ENCODE peak calls at places on chromosomes 13 and 19, in six cellular contexts. N is uterus, V is retinal pigment epithelial cell, O is ovary, P is GM20000, M is AG09319. X is an unnamed sample.

GRCh38 chr13:27022571-27023311 is 148.9 kb downstream of the USP12 start:
- DNase-seq in N (no peak), O (no peak), P (no peak), M (peak), V (no peak), X (no peak)

GRCh38 chr19:13097331-13098258 is 5.1 kb downstream of the LYL1 start:
- DNase-seq in M (no peak), P (no peak), O (peak), V (no peak), N (peak), X (no peak)

GRCh38 chr19:46372901-46373572 is 26.1 kb downstream of the PPP5C start:
- DNase-seq in O (no peak), V (no peak), M (no peak), P (no peak), N (no peak), X (peak)

GRCh38 chr19:18059297-18059696 is 27.4 kb downstream of the IL12RB1 start:
- DNase-seq in N (no peak), M (no peak), P (no peak), O (no peak), V (no peak), X (no peak)

GRCh38 chr13:114130708-114131580 is 1.5 kb downstream of the RASA3 start:
- DNase-seq in V (no peak), O (no peak), N (peak), P (peak), M (peak), X (no peak)

GRCh38 chr13:49369876-49370275 is 74.0 kb downstream of the CAB39L start:
- DNase-seq in N (no peak), M (no peak), P (no peak), V (no peak), O (no peak), X (no peak)

GRCh38 chr13:44068737-44069136 is 189.0 kb downstream of the LACC1 start:
- DNase-seq in N (no peak), P (no peak), O (no peak), V (peak), M (peak), X (no peak)

GRCh38 chr13:88153353-88153752 is 482.2 kb downstream of the SLITRK5 start:
- DNase-seq in N (no peak), V (no peak), M (no peak), P (no peak), O (no peak), X (no peak)

GRCh38 chr13:44108345-44108858 is 228.7 kb downstream of the LACC1 start:
- DNase-seq in V (no peak), O (no peak), M (no peak), P (no peak), N (peak), X (no peak)

GRCh38 chr13:68078457-68078856 is 848.3 kb upstream of the PCDH9 start:
- DNase-seq in V (no peak), O (no peak), P (no peak), M (no peak), N (no peak), X (no peak)

GRCh38 chr19:4495471-4495870 is 22.8 kb downstream of the PLIN4 start:
- DNase-seq in M (no peak), V (no peak), N (no peak), P (no peak), O (no peak), X (no peak)
- TF ChIP-seq CTCF in M (no peak), V (peak), N (no peak), P (no peak), O (no peak), X (no peak)

DNA sequence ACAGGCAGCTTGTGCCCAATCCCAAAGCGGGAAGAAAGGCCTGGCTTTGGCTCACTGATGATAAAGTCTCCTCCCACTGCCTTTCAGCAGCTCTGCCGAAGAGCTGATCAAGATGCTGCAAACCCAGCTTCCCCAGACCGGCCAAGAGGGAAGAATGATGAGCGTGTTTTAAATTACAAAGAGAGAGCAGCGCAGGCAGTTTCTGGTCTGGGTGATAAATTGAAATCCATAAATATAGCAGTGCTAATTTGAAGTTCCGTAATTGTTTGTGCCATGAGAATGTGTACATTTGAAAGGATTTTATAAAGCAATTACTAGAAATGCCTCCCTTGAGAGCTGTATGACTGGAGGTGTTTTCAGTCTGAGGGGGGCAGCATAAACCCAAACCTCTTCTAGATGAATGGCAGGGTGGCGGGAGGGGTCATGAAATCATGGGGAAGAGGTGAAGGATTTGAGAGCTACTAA is 171.8 kb downstream of the STK24 start:
- DNase-seq in P (no peak), V (no peak), M (no peak), O (no peak), N (no peak), X (no peak)
- TF ChIP-seq CTCF in P (no peak), V (peak), M (no peak), O (no peak), N (no peak), X (no peak)

DNA sequence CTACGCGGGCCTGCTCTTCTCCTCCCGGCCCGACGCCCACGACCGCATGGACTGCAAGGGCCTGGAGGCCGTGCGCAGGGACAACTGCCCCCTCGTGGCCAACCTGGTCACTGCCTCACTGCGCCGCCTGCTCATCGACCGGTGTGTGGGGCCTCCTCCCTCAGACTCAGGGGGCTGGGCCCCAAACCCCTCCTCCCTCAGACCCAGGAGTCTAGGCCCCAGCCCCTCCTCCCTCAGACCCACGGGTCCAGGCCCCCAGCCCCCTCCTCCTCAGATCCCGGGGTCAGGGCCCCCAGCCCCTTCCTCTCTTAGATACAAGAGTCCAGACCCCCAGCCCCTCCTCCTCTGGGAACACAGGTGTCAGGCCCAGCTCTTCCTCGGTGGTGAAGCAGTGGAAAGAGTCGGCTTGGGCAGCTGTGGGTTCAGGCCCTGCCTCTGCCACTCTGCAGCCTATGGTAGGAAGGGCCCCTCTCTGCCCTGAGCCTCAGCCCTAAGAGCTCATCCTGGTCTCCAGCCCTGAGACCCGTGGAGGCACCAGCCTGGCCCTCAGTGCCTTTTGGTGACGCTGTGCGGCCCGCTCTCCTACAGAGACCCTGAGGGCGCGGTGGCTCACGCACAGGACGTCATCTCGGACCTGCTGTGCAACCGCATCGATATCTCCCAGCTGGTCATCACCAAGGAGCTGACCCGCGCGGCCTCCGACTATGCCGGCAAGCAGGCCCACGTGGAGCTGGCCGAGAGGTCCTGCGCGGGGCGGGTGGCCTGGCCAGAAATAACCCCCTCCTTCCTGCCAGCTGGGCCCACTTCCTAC is 3.7 kb upstream of the SPIB start:
- DNase-seq in M (peak), P (peak), N (peak), O (peak), V (no peak), X (no peak)
- TF ChIP-seq CTCF in M (peak), P (peak), N (peak), O (peak), V (peak), X (peak)

GRCh38 chr13:46332772-46333171 is 54.3 kb downstream of the RUBCNL start:
- DNase-seq in N (no peak), P (no peak), M (no peak), O (no peak), V (no peak), X (no peak)
- TF ChIP-seq CTCF in N (no peak), P (no peak), M (no peak), O (no peak), V (no peak), X (no peak)